ENCODE peak calls at places on chromosomes 6 and 20, in five cellular contexts. A, B, K, Q and D are unnamed samples. For H3K9me3 and H3K4me1, the result is how much of the 10 kb centered on the place peaks cover.

GRCh38 chr6:52523363-52524207 is 53.3 kb downstream of the TRAM2 start:
- DNase-seq in A (no peak), B (peak), K (no peak), Q (no peak), D (no peak)

GRCh38 chr6:27541212-27541931 is 68.5 kb upstream of the ZNF184 start:
- DNase-seq in A (no peak), B (no peak), K (no peak), Q (peak), D (no peak)

GRCh38 chr6:91824346-91824745 is 1237.5 kb upstream of the MAP3K7 start:
- DNase-seq in A (no peak), B (no peak), K (no peak), Q (no peak), D (no peak)

GRCh38 chr6:99287523-99287922 is 62.0 kb downstream of the FAXC start:
- DNase-seq in A (no peak), B (no peak), K (no peak), Q (no peak), D (no peak)

GRCh38 chr20:1327241-1327653 is 1.7 kb downstream of the SDCBP2 start:
- DNase-seq in A (peak), B (peak), K (no peak), Q (peak), D (peak)

GRCh38 chr20:63698739-63699465 is 2.5 kb downstream of the TNFRSF6B start:
- DNase-seq in A (peak), B (peak), K (no peak), Q (peak), D (peak)

GRCh38 chr20:48192109-48192508 is 406.8 kb upstream of the SULF2 start:
- DNase-seq in A (no peak), B (no peak), K (no peak), Q (peak), D (no peak)

GRCh38 chr6:106442351-106442750 is 81.8 kb downstream of the CRYBG1 start:
- DNase-seq in A (no peak), B (no peak), K (no peak), Q (no peak), D (no peak)

GRCh38 chr6:43698584-43699349 is 11.2 kb upstream of the MRPS18A start:
- DNase-seq in A (peak), B (peak), K (no peak), Q (peak), D (no peak)

GRCh38 chr20:11891827-11892521 is 25.7 kb upstream of the BTBD3 start:
- DNase-seq in A (peak), B (peak), K (no peak), Q (peak), D (peak)

GRCh38 chr6:113595921-113596376 is 261.2 kb upstream of the MARCKS start:
- DNase-seq in A (no peak), B (peak), K (no peak), Q (no peak), D (no peak)

GRCh38 chr20:8260837-8261241 is 128.8 kb downstream of the PLCB1 start:
- DNase-seq in A (no peak), B (no peak), K (no peak), Q (no peak), D (no peak)

GRCh38 chr6:146153040-146153758 is 124.3 kb downstream of the GRM1 start:
- DNase-seq in A (no peak), B (no peak), K (no peak), Q (no peak), D (no peak)

GRCh38 chr6:106142876-106143431 is 56.8 kb downstream of the PRDM1 start:
- DNase-seq in A (no peak), B (no peak), K (no peak), Q (no peak), D (no peak)

GRCh38 chr6:32785781-32786533 is 22.6 kb upstream of the HLA-DQB2 start:
- DNase-seq in A (no peak), B (peak), K (peak), Q (peak), D (no peak)

GRCh38 chr20:37200926-37201826 is 21.8 kb upstream of the MROH8 start:
- DNase-seq in A (no peak), B (no peak), K (no peak), Q (no peak), D (no peak)

GRCh38 chr6:86859513-86859912 is 77.8 kb upstream of the HTR1E start:
- DNase-seq in A (no peak), B (no peak), K (no peak), Q (no peak), D (no peak)

GRCh38 chr6:148983986-148984385 is 237.2 kb downstream of the UST start:
- DNase-seq in A (no peak), B (no peak), K (no peak), Q (no peak), D (no peak)

GRCh38 chr6:21064716-21065340 is 528.7 kb upstream of the SOX4 start:
- DNase-seq in A (no peak), B (no peak), K (no peak), Q (no peak), D (no peak)

GRCh38 chr6:38933426-38933825 is 115.2 kb upstream of the GLP1R start:
- DNase-seq in A (no peak), B (peak), K (no peak), Q (no peak), D (no peak)

GRCh38 chr6:110173506-110174132 is 5.9 kb downstream of the WASF1 start:
- DNase-seq in A (no peak), B (peak), K (no peak), Q (peak), D (no peak)

GRCh38 chr20:1338096-1338495 is 9.2 kb upstream of the SDCBP2 start:
- DNase-seq in A (no peak), B (no peak), K (no peak), Q (peak), D (no peak)

GRCh38 chr6:86782328-86782727 is 155.0 kb upstream of the HTR1E start:
- DNase-seq in A (no peak), B (no peak), K (no peak), Q (no peak), D (no peak)

GRCh38 chr6:170235726-170236125 is 55.2 kb downstream of the DLL1 start:
- DNase-seq in A (no peak), B (no peak), K (no peak), Q (no peak), D (peak)

GRCh38 chr6:168407842-168408241 is 33.1 kb upstream of the SMOC2 start:
- DNase-seq in A (no peak), B (no peak), K (no peak), Q (peak), D (no peak)
- H3K9me3 ChIP-seq in A (under half), B (under half), K (under half), Q (under half), D (under half)

GRCh38 chr6:25052181-25052580 is 116.4 kb upstream of the RIPOR2 start:
- DNase-seq in A (no peak), B (no peak), K (no peak), Q (no peak), D (no peak)
- H3K4me1 ChIP-seq in A (under half), B (under half), K (under half), Q (under half), D (under half)

GRCh38 chr6:42281570-42281969 is 63.9 kb upstream of the MRPS10 start:
- DNase-seq in A (no peak), B (no peak), K (no peak), Q (no peak), D (no peak)
- H3K9me3 ChIP-seq in A (under half), B (under half), K (under half), Q (under half), D (under half)

GRCh38 chr6:41713650-41714291 is 21.6 kb downstream of the TFEB start:
- DNase-seq in A (no peak), B (peak), K (no peak), Q (no peak), D (no peak)
- H3K4me1 ChIP-seq in A (under half), B (under half), K (half or more), Q (under half), D (under half)

DNA sequence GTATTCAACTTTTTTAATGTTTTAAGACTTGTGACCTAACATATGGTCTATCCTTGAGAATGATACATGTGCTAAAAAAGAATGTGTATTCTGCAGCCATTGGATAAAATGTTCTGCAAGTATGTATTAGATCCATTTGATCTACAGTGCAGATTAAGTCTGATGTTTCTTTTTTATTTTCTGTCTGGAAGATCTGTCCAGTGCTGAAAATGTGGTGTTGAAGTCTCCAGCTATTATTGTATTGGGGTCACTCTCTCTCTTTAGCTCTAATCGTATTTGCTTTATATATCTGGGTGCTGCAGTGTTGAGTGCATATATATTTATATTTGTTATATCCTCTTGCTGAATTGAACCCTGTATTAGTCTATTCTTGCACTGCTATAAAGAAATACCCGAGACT is 44.2 kb upstream of the TRIM39 start:
- DNase-seq in A (no peak), B (no peak), K (no peak), Q (no peak), D (no peak)
- H3K9me3 ChIP-seq in A (half or more), B (under half), K (half or more), Q (half or more), D (under half)

DNA sequence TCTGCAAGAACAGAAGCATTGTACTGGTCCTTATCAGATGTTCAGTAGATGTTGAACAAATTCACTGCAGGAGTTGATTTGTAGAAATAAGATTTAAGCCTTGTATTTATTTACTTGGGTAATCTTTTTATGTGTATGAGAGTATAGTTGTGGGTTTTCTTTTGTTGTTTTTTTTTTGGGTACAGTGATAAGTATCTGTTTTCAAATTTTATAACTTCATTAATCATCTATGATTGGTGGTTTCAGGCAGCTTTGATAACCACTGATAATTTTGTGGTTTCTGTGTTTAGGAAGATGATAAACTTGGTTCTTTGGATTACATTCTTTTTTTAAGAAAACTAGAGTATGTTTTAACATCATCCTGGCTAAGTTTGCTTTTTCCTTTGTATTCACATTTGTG is 2.8 kb downstream of the AFDN start:
- DNase-seq in A (no peak), B (no peak), K (no peak), Q (no peak), D (no peak)
- H3K4me1 ChIP-seq in A (half or more), B (under half), K (under half), Q (under half), D (under half)

GRCh38 chr20:62287129-62287528 is 15.7 kb upstream of the ADRM1 start:
- DNase-seq in A (no peak), B (no peak), K (no peak), Q (no peak), D (no peak)
- H3K9me3 ChIP-seq in A (under half), B (under half), K (under half), Q (under half), D (under half)

GRCh38 chr20:62365814-62366369 is 1.2 kb downstream of the LAMA5 start:
- DNase-seq in A (peak), B (no peak), K (peak), Q (peak), D (peak)

GRCh38 chr20:62366370-62367135 is 559 bp downstream of the LAMA5 start:
- DNase-seq in A (peak), B (no peak), K (peak), Q (peak), D (peak)

GRCh38 chr20:62363920-62364851 is 2.9 kb downstream of the LAMA5 start:
- DNase-seq in A (peak), B (no peak), K (no peak), Q (peak), D (peak)

GRCh38 chr20:62362991-62363919 is 3.9 kb downstream of the LAMA5 start:
- DNase-seq in A (peak), B (no peak), K (peak), Q (peak), D (peak)

DNA sequence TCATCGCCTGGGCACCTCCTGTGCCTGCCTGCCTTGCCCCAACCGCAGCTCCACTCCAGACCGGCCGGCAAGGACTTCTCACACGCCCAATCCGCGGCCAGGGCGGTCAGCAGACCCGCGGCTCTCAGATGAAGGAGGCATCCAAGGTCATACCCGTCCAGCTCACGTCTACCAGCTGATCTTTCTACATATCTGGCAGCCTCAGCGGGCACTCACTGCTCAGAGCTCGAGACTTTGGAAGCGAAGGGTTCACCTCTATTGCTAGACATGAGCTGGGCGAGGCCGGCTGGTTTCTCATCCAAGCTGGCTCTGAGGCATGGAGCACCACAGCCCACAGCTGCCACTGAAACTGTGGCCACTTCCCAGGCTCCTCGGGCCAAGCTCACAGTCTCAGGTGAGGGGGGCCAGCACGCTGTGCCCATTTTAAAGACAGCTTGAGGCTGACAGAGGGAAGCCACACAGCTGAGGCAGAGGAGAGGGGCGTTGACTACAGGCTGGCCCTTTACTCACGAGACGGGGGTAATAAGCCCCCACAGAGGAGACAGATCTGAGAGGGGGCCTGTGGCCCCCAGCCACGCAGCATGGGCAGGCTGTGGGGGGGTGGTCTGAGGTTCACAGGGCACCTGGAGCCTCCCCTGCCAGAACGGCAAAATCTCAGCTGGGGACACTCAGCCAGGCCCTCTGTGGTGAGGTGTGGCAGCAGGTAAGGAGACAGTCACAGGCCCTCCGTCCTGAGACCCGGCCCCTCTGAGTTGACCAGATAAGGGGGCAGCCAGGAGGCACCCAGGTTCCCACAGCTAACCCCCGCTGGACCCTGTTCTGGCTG is 2.0 kb downstream of the LAMA5 start:
- DNase-seq in A (peak), B (no peak), K (no peak), Q (peak), D (peak)
- H3K4me1 ChIP-seq in A (half or more), B (under half), K (half or more), Q (half or more), D (half or more)

GRCh38 chr6:130269969-130270635 is 47.4 kb upstream of the SAMD3 start:
- DNase-seq in A (no peak), B (no peak), K (no peak), Q (no peak), D (no peak)

GRCh38 chr6:130276507-130276906 is 53.8 kb upstream of the SAMD3 start:
- DNase-seq in A (no peak), B (no peak), K (no peak), Q (no peak), D (no peak)

DNA sequence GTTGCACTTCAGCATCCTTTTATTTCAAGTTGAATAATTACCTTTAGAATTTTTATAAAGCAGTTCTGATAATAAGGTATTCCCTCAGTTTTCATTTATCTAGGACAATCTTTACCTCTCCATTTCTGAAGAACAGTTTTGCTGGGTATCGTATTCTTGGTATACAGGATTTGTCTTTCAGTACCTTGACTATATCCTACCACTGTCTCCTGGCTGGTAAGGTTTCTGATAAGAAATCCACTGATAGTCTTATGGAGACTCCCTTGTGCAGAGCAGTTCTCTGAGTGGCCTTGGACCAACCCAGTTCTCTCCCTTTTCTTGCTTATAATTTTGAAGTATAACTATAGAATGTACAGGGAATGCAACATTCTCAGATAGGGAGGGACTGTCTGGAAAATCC is 51.3 kb upstream of the SAMD3 start:
- DNase-seq in A (no peak), B (no peak), K (no peak), Q (no peak), D (no peak)
- H3K9me3 ChIP-seq in A (under half), B (under half), K (under half), Q (half or more), D (under half)